ENCODE peak calls at places on chromosome 20, in four cellular contexts. X is GM12878, W is HepG2, A is H1. M is an unnamed sample.
A peak's percentile ranks its signal among the peaks of the same experiment; 100 is the strongest.

GRCh38 chr20:10706460-10706811 is 32.6 kb upstream of the JAG1 start:
- DNase-seq in W (no peak), A (no peak), X (no peak), M (no peak)

GRCh38 chr20:19012671-19013070 is 199.1 kb downstream of the SCP2D1 start:
- DNase-seq in W (no peak), A (no peak), X (no peak), M (no peak)

GRCh38 chr20:20680991-20681508 is 31.4 kb downstream of the RALGAPA2 start:
- DNase-seq in W (no peak), X (no peak), A (no peak), M (no peak)

GRCh38 chr20:58106143-58106750 is 122.2 kb downstream of the ANKRD60 start:
- DNase-seq in W (no peak), X (no peak), A (no peak), M (no peak)

GRCh38 chr20:44031822-44032582 is 117.3 kb downstream of the TOX2 start:
- DNase-seq in X (no peak), A (no peak), W (no peak), M (no peak)

GRCh38 chr20:45450097-45450818 is 19.3 kb upstream of the WFDC2 start:
- DNase-seq in W (peak; percentile 66), A (no peak), X (no peak), M (no peak)

GRCh38 chr20:10419550-10420133 is 14.4 kb downstream of the MKKS start:
- DNase-seq in W (no peak), A (no peak), X (no peak), M (no peak)

GRCh38 chr20:58897493-58897892 is 45.0 kb downstream of the GNAS start:
- DNase-seq in W (no peak), X (no peak), A (no peak), M (no peak)

GRCh38 chr20:59004493-59004762 is 2.6 kb downstream of the CTSZ start:
- DNase-seq in X (no peak), W (no peak), A (no peak), M (no peak)

GRCh38 chr20:13125486-13125885 is 95.6 kb upstream of the ISM1 start:
- DNase-seq in A (no peak), W (no peak), X (no peak), M (no peak)

GRCh38 chr20:50120935-50121693 is 8.2 kb upstream of the UBE2V1 start:
- DNase-seq in W (peak; percentile 84), A (peak; percentile 56), X (no peak), M (no peak)

GRCh38 chr20:51287628-51288413 is 254.7 kb downstream of the NFATC2 start:
- DNase-seq in X (no peak), W (no peak), A (no peak), M (no peak)

GRCh38 chr20:53074811-53075314 is 102.7 kb downstream of the TSHZ2 start:
- DNase-seq in X (no peak), A (no peak), W (no peak), M (no peak)

GRCh38 chr20:25024171-25024570 is 31.6 kb upstream of the APMAP start:
- DNase-seq in X (no peak), A (no peak), W (no peak), M (no peak)

GRCh38 chr20:56986931-56987720 is 279.3 kb downstream of the BMP7 start:
- DNase-seq in W (no peak), A (no peak), X (no peak), M (no peak)

GRCh38 chr20:37270586-37271420 is 9.2 kb upstream of the GHRH start:
- DNase-seq in W (peak; percentile 75), X (peak; percentile 79), A (no peak), M (no peak)

GRCh38 chr20:21706345-21707195 is 1.1 kb downstream of the PAX1 start:
- DNase-seq in W (no peak), A (no peak), X (no peak), M (no peak)

DNA sequence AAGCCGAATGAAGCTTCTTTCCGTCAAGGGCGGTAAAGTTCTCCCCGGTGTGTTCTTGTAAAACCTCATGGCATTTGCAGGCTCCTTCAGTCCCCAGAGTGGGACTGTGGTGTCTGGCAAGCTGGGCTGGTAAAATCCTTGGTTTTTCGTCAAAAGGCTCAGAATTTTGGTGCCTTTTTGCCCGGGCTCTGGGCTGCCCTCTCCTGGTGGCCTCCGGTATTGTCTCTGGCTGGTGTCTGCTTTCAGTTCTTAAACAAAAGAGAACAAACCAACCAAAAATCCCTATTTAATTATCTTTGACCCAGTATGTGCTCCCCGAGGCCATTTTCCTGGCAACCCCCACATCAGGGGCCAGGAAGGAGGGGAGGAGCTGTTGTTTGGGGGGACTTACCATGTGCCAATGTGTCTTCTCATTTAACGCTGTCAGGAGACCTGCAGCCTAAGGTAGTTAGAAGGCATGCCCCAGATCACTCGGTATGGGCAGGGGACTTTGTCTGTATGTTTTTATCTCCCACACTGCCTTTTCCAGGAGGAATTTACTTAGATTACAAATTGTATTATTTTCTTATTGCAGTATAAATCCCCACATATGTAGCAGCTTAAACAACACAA is 11.1 kb downstream of the CDH4 start:
- DNase-seq in W (no peak), X (no peak), A (no peak), M (no peak)
- TF ChIP-seq SUZ12 in W (no peak), X (no peak), A (no peak), M (no peak)

DNA sequence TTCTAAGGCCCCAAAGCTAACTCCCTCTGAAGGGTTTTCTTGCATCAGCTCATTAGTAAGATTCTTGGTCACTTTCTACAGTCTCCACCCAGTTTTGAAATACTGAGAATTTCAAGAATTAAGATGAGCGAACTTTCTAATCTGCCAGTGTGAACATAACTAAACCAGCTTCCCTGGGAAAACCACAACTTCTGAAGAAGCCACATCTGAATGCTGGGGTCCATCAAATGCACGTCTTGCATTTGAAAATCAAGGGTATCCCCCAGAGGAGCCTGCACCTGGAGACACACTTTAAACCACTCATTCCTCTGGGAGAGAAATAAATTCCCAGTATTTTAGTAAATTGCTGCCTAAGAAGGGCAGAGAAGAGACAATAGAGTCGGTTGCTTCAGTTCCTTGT is 292.1 kb upstream of the CDH4 start:
- DNase-seq in A (no peak), X (no peak), W (no peak), M (no peak)
- H3K4me1 ChIP-seq in A (peaks cover 2% of the 10 kb centered on the region), X (no peaks in the 10 kb centered on the region), W (no peaks in the 10 kb centered on the region), M (peaks cover 7% of the 10 kb centered on the region)

GRCh38 chr20:35093245-35093884 is 758 bp upstream of the TRPC4AP start:
- DNase-seq in W (no peak), A (no peak), X (no peak), M (no peak)
- TF ChIP-seq ZNF274 in W (peak; percentile 3), A (no peak), X (no peak), M (no peak)

GRCh38 chr20:35616465-35617396 is 1.1 kb downstream of the SPAG4 start:
- DNase-seq in A (no peak), W (peak; percentile 100), X (peak; percentile 98), M (peak; percentile 68)
- TF ChIP-seq SUZ12 in A (peak; percentile 9), W (no peak), X (no peak), M (no peak)

GRCh38 chr20:32632461-32633354 is 41.0 kb downstream of the C20orf203 start:
- DNase-seq in A (no peak), X (no peak), W (no peak), M (no peak)
- H3K4me1 ChIP-seq in A (no peaks in the 10 kb centered on the region), X (peaks cover 5% of the 10 kb centered on the region), W (peaks cover 38% of the 10 kb centered on the region), M (peaks cover 23% of the 10 kb centered on the region)

GRCh38 chr20:4341804-4342560 is 326.6 kb upstream of the RNF24 start:
- DNase-seq in W (no peak), X (no peak), A (no peak), M (no peak)
- TF ChIP-seq ZNF274 in W (no peak), X (no peak), A (no peak), M (no peak)

GRCh38 chr20:47353697-47354387 is 2.7 kb downstream of the ZMYND8 start:
- DNase-seq in A (no peak), X (no peak), W (no peak), M (no peak)
- TF ChIP-seq SUZ12 in A (no peak), X (no peak), W (no peak), M (no peak)